ENCODE peak calls at places on chromosomes 11 and 22, in six cellular contexts. X is effector CD4-positive, alpha-beta T cell; J is stimulated activated CD8-positive, alpha-beta memory T cell treated with anti-CD3 and anti-CD28 coated beads, Interleukin-7, amount 100 ng/mL, for 48 hours; H is skeletal muscle cell; G is COLO829; U is left cardiac atrium. I is an unnamed sample.

GRCh38 chr11:126963603-126964353 is 36.8 kb downstream of the KIRREL3 start:
- DNase-seq in G (no peak), H (peak; percentile 66), U (no peak), J (no peak), X (no peak), I (no peak)

GRCh38 chr11:126307706-126308105 is 3.8 kb downstream of the DCPS start:
- DNase-seq in H (no peak), G (peak; percentile 53), U (no peak), X (no peak), J (no peak), I (no peak)

GRCh38 chr11:45042560-45042959 is 91.9 kb upstream of the TP53I11 start:
- DNase-seq in J (no peak), U (peak; percentile 35), X (no peak), H (no peak), G (no peak), I (no peak)

GRCh38 chr22:25127274-25127673 is 72.4 kb upstream of the CRYBB3 start:
- DNase-seq in X (no peak), G (no peak), J (no peak), H (no peak), U (no peak), I (no peak)

GRCh38 chr11:68766786-68767185 is 15.5 kb upstream of the TESMIN start:
- DNase-seq in X (no peak), G (no peak), U (no peak), J (no peak), H (no peak), I (no peak)

GRCh38 chr22:46652930-46653331 is 32.7 kb downstream of the GRAMD4 start:
- DNase-seq in X (no peak), J (no peak), U (no peak), G (no peak), H (no peak), I (no peak)

GRCh38 chr11:12175694-12176241 is 65.4 kb downstream of the MICAL2 start:
- DNase-seq in H (peak; percentile 87), U (no peak), G (no peak), J (no peak), X (no peak), I (no peak)

GRCh38 chr11:14625804-14626203 is 17.8 kb upstream of the PDE3B start:
- DNase-seq in X (no peak), U (no peak), G (no peak), J (no peak), H (no peak), I (peak; percentile 23)

GRCh38 chr11:61815790-61816735 is 740 bp downstream of the FADS1 start:
- DNase-seq in U (peak; percentile 74), X (peak; percentile 64), G (peak; percentile 63), J (peak; percentile 58), H (no peak), I (no peak)

GRCh38 chr11:57868491-57868890 is 106.9 kb downstream of the CTNND1 start:
- DNase-seq in U (no peak), X (no peak), G (no peak), J (no peak), H (no peak), I (no peak)

GRCh38 chr11:84564180-84564866 is 1062.8 kb downstream of the DLG2 start:
- DNase-seq in J (no peak), G (peak; percentile 33), X (no peak), H (no peak), U (peak; percentile 26), I (no peak)

GRCh38 chr11:35785287-35786167 is 123.0 kb downstream of the TRIM44 start:
- DNase-seq in U (no peak), X (no peak), G (no peak), J (no peak), H (no peak), I (no peak)

GRCh38 chr11:108122166-108122628 is 830 bp downstream of the ACAT1 start:
- DNase-seq in X (no peak), H (no peak), G (no peak), J (no peak), U (no peak), I (no peak)

GRCh38 chr22:44331881-44332714 is 19.3 kb upstream of the SHISAL1 start:
- DNase-seq in X (no peak), G (no peak), U (no peak), J (no peak), H (no peak), I (no peak)

GRCh38 chr22:29587938-29588699 is 7.2 kb upstream of the NIPSNAP1 start:
- DNase-seq in J (no peak), G (no peak), U (no peak), H (peak; percentile 78), X (no peak), I (no peak)

GRCh38 chr11:131682373-131683015 is 312.1 kb downstream of the NTM start:
- DNase-seq in H (no peak), G (no peak), J (no peak), X (no peak), U (no peak), I (no peak)

GRCh38 chr22:46072030-46072881 is 78.1 kb upstream of the PPARA start:
- DNase-seq in G (no peak), J (no peak), X (no peak), H (no peak), U (peak; percentile 81), I (no peak)

GRCh38 chr22:38021201-38021600 is 36.0 kb upstream of the PICK1 start:
- DNase-seq in J (no peak), U (no peak), G (no peak), X (no peak), H (no peak), I (no peak)

GRCh38 chr11:69949327-69949726 is 128.8 kb upstream of the ANO1 start:
- DNase-seq in J (no peak), G (peak; percentile 56), H (no peak), X (no peak), U (peak; percentile 59), I (no peak)